ENCODE peak calls at places on chromosomes 16 and 17, in four cellular contexts. U is A549, X is HepG2, B is GM12878. Y is an unnamed sample.

GRCh38 chr17:73156166-73156840 is 8.5 kb upstream of the SSTR2 start:
- DNase-seq in U (peak; percentile 88), X (peak; percentile 70), B (no peak), Y (peak; percentile 92)

GRCh38 chr17:72297326-72298115 is 176.7 kb downstream of the SOX9 start:
- DNase-seq in U (peak; percentile 59), X (no peak), B (no peak), Y (no peak)

GRCh38 chr17:58046230-58047094 is 36.8 kb upstream of the DYNLL2 start:
- DNase-seq in U (no peak), X (no peak), B (no peak), Y (no peak)

GRCh38 chr17:67027031-67027628 is 17.2 kb upstream of the CACNG1 start:
- DNase-seq in U (no peak), X (no peak), B (no peak), Y (no peak)

GRCh38 chr17:48012151-48012520 is 25.5 kb downstream of the COPZ2 start:
- DNase-seq in U (no peak), X (no peak), B (no peak), Y (peak; percentile 95)

GRCh38 chr17:50466371-50467113 is 2.1 kb downstream of the CHAD start:
- DNase-seq in U (no peak), X (no peak), B (no peak), Y (no peak)

GRCh38 chr17:71633391-71633849 is 487.4 kb upstream of the SOX9 start:
- DNase-seq in U (peak; percentile 8), X (no peak), B (no peak), Y (no peak)

GRCh38 chr17:34451313-34451712 is 88.3 kb upstream of the CCL1 start:
- DNase-seq in U (no peak), X (no peak), B (no peak), Y (no peak)

GRCh38 chr17:61926831-61927210 is 961 bp downstream of the INTS2 start:
- DNase-seq in U (no peak), X (no peak), B (no peak), Y (no peak)

GRCh38 chr17:48756816-48757215 is 28.3 kb upstream of the HOXB13 start:
- DNase-seq in U (no peak), X (no peak), B (no peak), Y (no peak)

GRCh38 chr17:34579017-34579946 is at the start of gene TMEM132E:
- DNase-seq in U (no peak), X (no peak), B (no peak), Y (peak; percentile 75)

GRCh38 chr17:65783845-65784334 is 222.4 kb upstream of the AXIN2 start:
- DNase-seq in U (peak; percentile 16), X (peak; percentile 90), B (no peak), Y (no peak)
- TF ChIP-seq PBX3 in U (no peak), X (no peak), B (no peak), Y (peak; percentile 39)

GRCh38 chr17:45440161-45440859 is 7.6 kb upstream of the ARHGAP27 start:
- DNase-seq in U (no peak), X (peak; percentile 72), B (no peak), Y (no peak)
- TF ChIP-seq PBX3 in U (no peak), X (no peak), B (no peak), Y (no peak)

DNA sequence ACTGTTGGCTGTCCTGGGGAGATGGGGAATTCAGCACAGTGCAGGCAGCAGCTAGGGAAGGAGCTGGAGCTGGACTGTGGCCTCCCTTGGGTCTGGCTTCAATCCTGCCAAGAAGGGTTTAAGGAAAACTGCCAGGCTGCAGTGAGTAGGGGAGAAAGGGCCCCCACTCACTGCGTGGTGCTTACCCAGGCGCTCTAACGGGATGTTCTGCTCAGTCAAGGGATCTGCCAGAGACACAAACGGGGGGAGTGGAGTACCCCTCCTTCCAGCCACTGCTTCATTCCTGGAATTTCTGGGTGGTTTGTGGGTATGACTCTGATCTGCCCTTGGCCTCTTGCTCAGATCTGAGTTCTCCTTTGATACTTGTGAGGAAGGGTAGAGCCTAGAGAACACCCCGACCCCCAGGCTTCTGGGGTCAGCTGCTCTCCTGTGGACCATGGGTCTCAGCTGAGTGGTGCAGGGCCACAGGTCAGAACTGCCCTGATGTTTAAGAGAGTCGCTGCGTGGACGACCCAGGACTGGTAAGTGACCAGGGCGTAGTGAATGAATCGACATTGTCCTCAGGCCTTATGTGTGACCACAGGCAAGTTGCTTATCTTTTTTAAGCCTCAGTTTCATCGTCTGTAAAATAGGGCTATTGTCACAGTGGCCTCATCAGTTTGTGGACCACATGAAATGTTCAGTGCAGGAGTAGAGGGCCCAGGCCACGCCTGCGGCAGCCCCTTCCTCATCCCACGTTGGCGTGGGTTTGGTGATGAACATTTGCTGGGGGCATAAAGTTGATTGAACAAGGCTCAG is 9.6 kb downstream of the CRISPLD2 start:
- DNase-seq in U (no peak), X (no peak), B (no peak), Y (no peak)
- TF ChIP-seq PBX3 in U (no peak), X (no peak), B (no peak), Y (peak; percentile 67)

GRCh38 chr17:39144414-39144813 is 7.0 kb downstream of the PLXDC1 start:
- DNase-seq in U (no peak), X (no peak), B (no peak), Y (no peak)
- TF ChIP-seq PBX3 in U (no peak), X (no peak), B (no peak), Y (no peak)